ENCODE peak calls at places on chromosomes 6 and 20, in five cellular contexts. L is tibial nerve; I is endodermal cell; K is tibial artery; P is CD8-positive, alpha-beta memory T cell. X is an unnamed sample.

GRCh38 chr6:111872521-111873177 is 603 bp downstream of the FYN start:
- DNase-seq in I (peak; percentile 81), K (peak; percentile 69), L (peak; percentile 24), P (peak; percentile 70), X (no peak)

GRCh38 chr20:15739056-15739455 is 834.2 kb downstream of the KIF16B start:
- DNase-seq in P (no peak), K (no peak), I (no peak), L (no peak), X (no peak)

GRCh38 chr6:32980488-32981038 is 12.2 kb downstream of the BRD2 start:
- DNase-seq in L (no peak), I (peak; percentile 62), K (no peak), P (no peak), X (no peak)

GRCh38 chr6:42269553-42269952 is 51.9 kb upstream of the MRPS10 start:
- DNase-seq in K (no peak), I (no peak), L (no peak), P (no peak), X (no peak)

GRCh38 chr6:38058022-38058421 is 238.5 kb downstream of the ZFAND3 start:
- DNase-seq in L (no peak), K (no peak), I (no peak), P (no peak), X (peak; percentile 67)

GRCh38 chr20:59025086-59025485 is 5.9 kb downstream of the TUBB1 start:
- DNase-seq in K (no peak), I (no peak), L (no peak), P (no peak), X (no peak)

GRCh38 chr6:43803783-43804549 is 34.0 kb downstream of the VEGFA start:
- DNase-seq in I (no peak), L (no peak), K (no peak), P (no peak), X (peak; percentile 8)

GRCh38 chr20:38477747-38478146 is 5.1 kb downstream of the RALGAPB start:
- DNase-seq in L (no peak), P (no peak), I (no peak), K (no peak), X (no peak)

GRCh38 chr6:162785632-162786242 is 58.0 kb downstream of the PACRG start:
- DNase-seq in P (no peak), L (no peak), K (no peak), I (peak; percentile 47), X (no peak)

GRCh38 chr20:51602131-51602530 is 59.6 kb upstream of the NFATC2 start:
- DNase-seq in L (no peak), K (no peak), I (no peak), P (no peak), X (no peak)

GRCh38 chr6:118996289-118996820 is 61.4 kb upstream of the MCM9 start:
- DNase-seq in L (no peak), K (no peak), I (no peak), P (no peak), X (no peak)

GRCh38 chr6:108448481-108448880 is 112.2 kb upstream of the FOXO3 start:
- DNase-seq in L (no peak), I (no peak), P (no peak), K (no peak), X (no peak)

GRCh38 chr6:70398783-70399730 is 14.3 kb upstream of the FAM135A start:
- DNase-seq in L (no peak), K (no peak), P (no peak), I (no peak), X (peak; percentile 53)

GRCh38 chr20:36644032-36644712 is 1.8 kb downstream of the SLA2 start:
- DNase-seq in I (no peak), K (no peak), P (peak; percentile 55), L (no peak), X (no peak)

GRCh38 chr6:162904069-162904663 is 176.4 kb downstream of the PACRG start:
- DNase-seq in I (no peak), L (no peak), K (no peak), P (no peak), X (no peak)

GRCh38 chr6:89243331-89243629 is 26.1 kb upstream of the GABRR1 start:
- DNase-seq in K (no peak), L (no peak), P (no peak), I (no peak), X (no peak)

GRCh38 chr20:59295531-59295930 is 4.9 kb upstream of the EDN3 start:
- DNase-seq in P (no peak), K (no peak), L (no peak), I (no peak), X (no peak)

GRCh38 chr6:109282732-109283131 is 99.5 kb downstream of the CD164 start:
- DNase-seq in I (no peak), P (no peak), L (no peak), K (no peak), X (no peak)

GRCh38 chr20:50283922-50284810 is 93.5 kb downstream of the CEBPB start:
- DNase-seq in K (peak; percentile 90), L (no peak), P (no peak), I (no peak), X (peak; percentile 53)

GRCh38 chr6:135438907-135439535 is 58.5 kb downstream of the AHI1 start:
- DNase-seq in K (no peak), L (no peak), I (no peak), P (no peak), X (no peak)

GRCh38 chr6:26234421-26235239 is 130.4 kb upstream of the BTN3A2 start:
- DNase-seq in I (peak; percentile 87), L (no peak), K (peak; percentile 76), P (peak; percentile 38), X (peak; percentile 69)

GRCh38 chr6:113829702-113830058 is 27.5 kb upstream of the MARCKS start:
- DNase-seq in K (no peak), L (no peak), I (no peak), P (no peak), X (peak; percentile 96)

GRCh38 chr6:162119349-162119748 is 608.2 kb downstream of the PRKN start:
- DNase-seq in L (no peak), K (no peak), I (peak; percentile 46), P (no peak), X (peak; percentile 29)

GRCh38 chr20:47178851-47179250 is 177.6 kb downstream of the ZMYND8 start:
- DNase-seq in I (no peak), L (no peak), K (no peak), P (no peak), X (no peak)

GRCh38 chr6:19836799-19837510 is at the start of gene ID4:
- DNase-seq in K (peak; percentile 99), P (no peak), L (peak; percentile 84), I (peak; percentile 99), X (peak; percentile 95)

GRCh38 chr20:21089421-21089820 is 16.7 kb downstream of the LINC00237 start:
- DNase-seq in K (no peak), I (no peak), L (no peak), P (no peak), X (no peak)

GRCh38 chr6:63941747-63942470 is 306.3 kb downstream of the PHF3 start:
- DNase-seq in I (no peak), K (no peak), P (no peak), L (no peak), X (no peak)
- H3K4me1 ChIP-seq in I (no peaks in the 10 kb centered on the region), K (no peaks in the 10 kb centered on the region), P (no peaks in the 10 kb centered on the region), L (no peaks in the 10 kb centered on the region), X (no peaks in the 10 kb centered on the region)

GRCh38 chr6:27809939-27810767 is 102.0 kb downstream of the OR2B2 start:
- DNase-seq in I (peak; percentile 91), K (peak; percentile 82), L (no peak), P (peak; percentile 64), X (peak; percentile 97)
- H3K4me1 ChIP-seq in I (peaks cover 5% of the 10 kb centered on the region), K (no peaks in the 10 kb centered on the region), L (peaks cover 31% of the 10 kb centered on the region), P (peaks cover 38% of the 10 kb centered on the region), X (peaks cover 19% of the 10 kb centered on the region)

GRCh38 chr6:159075506-159076100 is 30.8 kb upstream of the TAGAP start:
- DNase-seq in K (no peak), P (no peak), L (peak; percentile 26), I (peak; percentile 37), X (no peak)
- H3K4me1 ChIP-seq in K (no peaks in the 10 kb centered on the region), P (peaks cover 20% of the 10 kb centered on the region), L (peaks cover 10% of the 10 kb centered on the region), I (peaks cover 5% of the 10 kb centered on the region), X (no peaks in the 10 kb centered on the region)

GRCh38 chr6:169115632-169116031 is 138.0 kb downstream of the THBS2 start:
- DNase-seq in P (no peak), K (no peak), I (no peak), L (no peak), X (no peak)

GRCh38 chr6:169121013-169121412 is 132.6 kb downstream of the THBS2 start:
- DNase-seq in L (no peak), I (no peak), P (no peak), K (no peak), X (no peak)

GRCh38 chr6:169118346-169118830 is 135.3 kb downstream of the THBS2 start:
- DNase-seq in I (no peak), P (no peak), L (no peak), K (no peak), X (no peak)

GRCh38 chr6:169119669-169120068 is 134.0 kb downstream of the THBS2 start:
- DNase-seq in P (no peak), I (no peak), K (no peak), L (no peak), X (no peak)

DNA sequence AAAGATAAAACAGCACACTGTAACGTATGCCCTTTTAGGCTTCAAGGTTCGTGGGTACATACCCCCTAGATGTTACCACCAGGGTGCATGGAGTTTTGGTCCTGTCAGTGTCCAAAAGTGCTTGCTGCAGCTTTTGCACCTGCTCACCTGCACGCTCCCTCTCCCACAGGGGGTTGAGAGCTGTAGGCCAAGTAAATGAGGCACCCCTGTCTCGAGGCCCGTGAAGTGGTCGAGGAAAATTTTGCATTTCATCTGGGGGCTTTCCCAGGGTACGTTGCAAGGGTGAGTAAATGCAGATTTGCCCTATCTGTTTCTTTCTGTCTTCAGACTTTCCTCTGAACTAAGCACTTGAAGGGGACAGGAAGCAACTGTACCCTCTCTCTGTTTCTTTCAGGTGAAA is 136.0 kb downstream of the THBS2 start:
- DNase-seq in L (no peak), P (no peak), I (no peak), K (no peak), X (no peak)
- H3K4me1 ChIP-seq in L (no peaks in the 10 kb centered on the region), P (no peaks in the 10 kb centered on the region), I (no peaks in the 10 kb centered on the region), K (no peaks in the 10 kb centered on the region), X (no peaks in the 10 kb centered on the region)

GRCh38 chr20:62921119-62921687 is 5.1 kb downstream of the DIDO1 start:
- DNase-seq in P (peak; percentile 58), L (no peak), I (peak; percentile 87), K (peak; percentile 69), X (peak; percentile 34)
- H3K4me1 ChIP-seq in P (peaks cover 85% of the 10 kb centered on the region), L (peaks cover 91% of the 10 kb centered on the region), I (peaks cover 5% of the 10 kb centered on the region), K (no peaks in the 10 kb centered on the region), X (peaks cover 38% of the 10 kb centered on the region)

GRCh38 chr6:116556065-116556464 is 2.5 kb downstream of the CALHM4 start:
- DNase-seq in I (no peak), K (no peak), P (no peak), L (no peak), X (peak; percentile 87)
- H3K4me1 ChIP-seq in I (no peaks in the 10 kb centered on the region), K (no peaks in the 10 kb centered on the region), P (no peaks in the 10 kb centered on the region), L (no peaks in the 10 kb centered on the region), X (peaks cover 21% of the 10 kb centered on the region)

X was measured in astrocyte.